ENCODE peak calls at places on chromosomes 1 and 21, in six cellular contexts. F is right lobe of liver, T is tibial artery, D is tibial nerve, I is kidney, Y is sigmoid colon. H is an unnamed sample. For H3K36me3 and H3K4me1, the result is how much of the 10 kb centered on the place peaks cover.

GRCh38 chr1:165828581-165829329 is 1.3 kb downstream of the UCK2 start:
- DNase-seq in F (peak), T (peak), D (no peak), I (peak), Y (peak), H (no peak)

GRCh38 chr1:93178418-93178817 is 1.8 kb downstream of the TMED5 start:
- DNase-seq in F (no peak), T (no peak), D (no peak), I (no peak), Y (no peak), H (no peak)

GRCh38 chr21:41234574-41234973 is 66.6 kb downstream of the BACE2 start:
- DNase-seq in F (no peak), T (no peak), D (no peak), I (no peak), Y (peak), H (no peak)

GRCh38 chr1:155013632-155014031 is 11.0 kb downstream of the ZBTB7B start:
- DNase-seq in F (no peak), T (no peak), D (no peak), I (no peak), Y (no peak), H (no peak)

GRCh38 chr1:234342749-234343148 is 30.5 kb upstream of the COA6 start:
- DNase-seq in F (no peak), T (no peak), D (no peak), I (no peak), Y (no peak), H (no peak)

GRCh38 chr1:242133351-242133750 is 134.5 kb upstream of the MAP1LC3C start:
- DNase-seq in F (no peak), T (no peak), D (no peak), I (no peak), Y (no peak), H (no peak)

GRCh38 chr21:44875341-44875740 is 1.9 kb upstream of the PTTG1IP start:
- DNase-seq in F (no peak), T (no peak), D (peak), I (no peak), Y (no peak), H (no peak)

GRCh38 chr1:25993197-25993951 is 4.5 kb downstream of the PAFAH2 start:
- DNase-seq in F (no peak), T (peak), D (no peak), I (no peak), Y (no peak), H (no peak)

GRCh38 chr1:41319106-41319755 is 42.0 kb upstream of the FOXO6 start:
- DNase-seq in F (no peak), T (no peak), D (no peak), I (no peak), Y (no peak), H (no peak)

GRCh38 chr1:204257446-204257845 is 43.7 kb upstream of the GOLT1A start:
- DNase-seq in F (no peak), T (no peak), D (no peak), I (no peak), Y (no peak), H (no peak)

GRCh38 chr1:58904299-58905125 is 120.7 kb upstream of the JUN start:
- DNase-seq in F (no peak), T (no peak), D (no peak), I (no peak), Y (no peak), H (no peak)

GRCh38 chr21:43921979-43922945 is 57.2 kb downstream of the AGPAT3 start:
- DNase-seq in F (no peak), T (no peak), D (no peak), I (peak), Y (no peak), H (peak)

GRCh38 chr1:54499097-54500029 is 48.7 kb upstream of the ACOT11 start:
- DNase-seq in F (no peak), T (no peak), D (no peak), I (peak), Y (no peak), H (peak)

GRCh38 chr1:33455537-33456301 is 16.7 kb upstream of the ZSCAN20 start:
- DNase-seq in F (no peak), T (peak), D (peak), I (no peak), Y (no peak), H (peak)

GRCh38 chr1:117665523-117666274 is 59.9 kb downstream of the TENT5C start:
- DNase-seq in F (no peak), T (no peak), D (no peak), I (no peak), Y (no peak), H (no peak)

GRCh38 chr1:234746798-234747196 is 136.8 kb upstream of the IRF2BP2 start:
- DNase-seq in F (no peak), T (peak), D (no peak), I (no peak), Y (no peak), H (no peak)

GRCh38 chr1:247453997-247454396 is 3.9 kb downstream of the OR2B11 start:
- DNase-seq in F (no peak), T (no peak), D (no peak), I (no peak), Y (no peak), H (no peak)

GRCh38 chr1:173864179-173864867 is 3.5 kb downstream of the GAS5 start:
- DNase-seq in F (no peak), T (no peak), D (no peak), I (no peak), Y (no peak), H (no peak)

GRCh38 chr21:45318556-45319341 is 31.1 kb upstream of the POFUT2 start:
- DNase-seq in F (peak), T (peak), D (no peak), I (peak), Y (peak), H (no peak)

GRCh38 chr1:41844255-41844654 is 74.5 kb downstream of the HIVEP3 start:
- DNase-seq in F (no peak), T (no peak), D (no peak), I (no peak), Y (no peak), H (no peak)

GRCh38 chr1:39544327-39544726 is 32.3 kb downstream of the PABPC4 start:
- DNase-seq in F (no peak), T (no peak), D (no peak), I (no peak), Y (no peak), H (no peak)

GRCh38 chr1:53295295-53295694 is 32.6 kb downstream of the LRP8 start:
- DNase-seq in F (no peak), T (peak), D (no peak), I (no peak), Y (no peak), H (no peak)

GRCh38 chr1:18890704-18891103 is 11.7 kb downstream of the ALDH4A1 start:
- DNase-seq in F (peak), T (peak), D (peak), I (no peak), Y (no peak), H (no peak)

GRCh38 chr1:208249300-208249699 is 5.1 kb upstream of the PLXNA2 start:
- DNase-seq in F (no peak), T (no peak), D (no peak), I (no peak), Y (no peak), H (no peak)

GRCh38 chr1:227828773-227829172 is 13.3 kb downstream of the PRSS38 start:
- DNase-seq in F (no peak), T (no peak), D (no peak), I (no peak), Y (no peak), H (no peak)

GRCh38 chr1:95035536-95035935 is 37.2 kb downstream of the ALG14 start:
- DNase-seq in F (no peak), T (no peak), D (no peak), I (no peak), Y (no peak), H (no peak)

GRCh38 chr1:240658312-240658975 is 46.5 kb upstream of the GREM2 start:
- DNase-seq in F (no peak), T (no peak), D (no peak), I (no peak), Y (no peak), H (no peak)

GRCh38 chr1:244329591-244330317 is 122.0 kb downstream of the ADSS2 start:
- DNase-seq in F (no peak), T (no peak), D (no peak), I (no peak), Y (no peak), H (no peak)

GRCh38 chr1:175118375-175118774 is 50.7 kb downstream of the TNN start:
- DNase-seq in F (no peak), T (no peak), D (no peak), I (no peak), Y (no peak), H (no peak)

GRCh38 chr1:14539309-14539708 is 59.2 kb upstream of the KAZN start:
- DNase-seq in F (no peak), T (no peak), D (no peak), I (no peak), Y (no peak), H (no peak)

GRCh38 chr21:15586752-15587436 is 142.9 kb upstream of the USP25 start:
- DNase-seq in F (no peak), T (no peak), D (no peak), I (no peak), Y (no peak), H (no peak)

GRCh38 chr1:206706298-206706791 is 21.6 kb downstream of the MAPKAPK2 start:
- DNase-seq in F (no peak), T (peak), D (no peak), I (peak), Y (peak), H (no peak)
- H3K4me3 ChIP-seq in F (no peak), T (no peak), D (no peak), I (no peak), Y (no peak), H (no peak)

GRCh38 chr1:183214021-183214970 is 28.2 kb downstream of the LAMC2 start:
- DNase-seq in F (no peak), T (no peak), D (no peak), I (no peak), Y (no peak), H (no peak)
- H3K36me3 ChIP-seq in F (under half), T (under half), D (under half), I (under half), Y (under half), H (under half)

DNA sequence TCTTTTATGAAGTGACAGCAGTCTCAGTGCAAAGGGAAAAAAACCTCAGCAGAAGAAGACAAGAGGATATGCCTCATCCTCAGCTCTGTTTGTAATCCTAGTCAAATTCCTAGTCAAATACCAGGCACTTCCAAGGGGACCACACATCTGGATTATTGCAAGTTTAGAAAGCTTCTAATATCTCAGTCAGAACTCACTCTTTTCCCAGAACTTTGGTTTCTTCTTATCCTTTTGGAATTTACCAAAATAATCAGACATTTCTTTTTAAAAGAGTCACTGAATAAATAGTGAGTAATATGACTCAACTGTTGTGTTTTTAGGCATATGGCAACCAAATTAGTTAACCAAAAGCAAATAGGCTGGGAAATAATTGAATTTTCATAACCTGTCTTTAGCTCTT is 47.8 kb downstream of the PRRX1 start:
- DNase-seq in F (no peak), T (no peak), D (no peak), I (no peak), Y (no peak), H (no peak)
- H3K4me1 ChIP-seq in F (under half), T (under half), D (under half), I (under half), Y (under half), H (under half)

GRCh38 chr1:65792671-65793358 is at the start of gene PDE4B:
- DNase-seq in F (no peak), T (no peak), D (no peak), I (peak), Y (no peak), H (peak)

GRCh38 chr1:65791396-65791795 is 1.3 kb upstream of the PDE4B start:
- DNase-seq in F (no peak), T (no peak), D (peak), I (no peak), Y (no peak), H (no peak)

GRCh38 chr1:65795311-65795710 is 2.6 kb downstream of the PDE4B start:
- DNase-seq in F (no peak), T (no peak), D (no peak), I (no peak), Y (no peak), H (no peak)

GRCh38 chr1:65791860-65792670 is 630 bp upstream of the PDE4B start:
- DNase-seq in F (no peak), T (no peak), D (no peak), I (peak), Y (peak), H (no peak)

DNA sequence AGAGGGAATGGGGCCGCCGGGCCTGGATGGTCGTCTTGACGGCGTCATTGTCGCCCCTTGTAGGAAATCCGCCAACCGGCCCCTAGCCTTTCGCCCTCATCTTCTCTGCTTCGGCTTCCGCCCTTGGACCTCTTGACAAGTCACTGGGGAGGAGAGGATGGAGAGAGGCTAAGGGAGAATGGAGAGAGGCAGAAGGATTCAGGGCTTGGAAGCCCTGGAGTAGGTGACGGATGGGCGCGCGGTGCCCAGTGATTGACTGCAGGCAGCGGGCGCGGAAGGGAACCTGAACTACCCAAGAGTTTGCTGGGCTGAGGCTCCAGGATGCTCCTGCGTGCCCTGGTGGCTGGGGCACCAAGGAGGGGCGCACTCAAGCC is 651 bp downstream of the PDE4B start:
- DNase-seq in F (no peak), T (no peak), D (no peak), I (peak), Y (no peak), H (no peak)
- H3K4me3 ChIP-seq in F (peak), T (peak), D (no peak), I (no peak), Y (peak), H (no peak)

GRCh38 chr1:2155788-2156187 is 38.8 kb downstream of the FAAP20 start:
- DNase-seq in F (no peak), T (no peak), D (no peak), I (no peak), Y (no peak), H (no peak)
- H3K36me3 ChIP-seq in F (under half), T (under half), D (under half), I (under half), Y (under half), H (under half)

GRCh38 chr1:9080704-9081291 is 11.4 kb upstream of the SLC2A5 start:
- DNase-seq in F (no peak), T (no peak), D (no peak), I (no peak), Y (no peak), H (no peak)
- H3K4me1 ChIP-seq in F (under half), T (under half), D (under half), I (under half), Y (under half), H (under half)

GRCh38 chr1:75981188-75981897 is 49.1 kb upstream of the ASB17 start:
- DNase-seq in F (no peak), T (no peak), D (no peak), I (no peak), Y (no peak), H (no peak)
- H3K4me3 ChIP-seq in F (no peak), T (no peak), D (no peak), I (no peak), Y (no peak), H (no peak)

DNA sequence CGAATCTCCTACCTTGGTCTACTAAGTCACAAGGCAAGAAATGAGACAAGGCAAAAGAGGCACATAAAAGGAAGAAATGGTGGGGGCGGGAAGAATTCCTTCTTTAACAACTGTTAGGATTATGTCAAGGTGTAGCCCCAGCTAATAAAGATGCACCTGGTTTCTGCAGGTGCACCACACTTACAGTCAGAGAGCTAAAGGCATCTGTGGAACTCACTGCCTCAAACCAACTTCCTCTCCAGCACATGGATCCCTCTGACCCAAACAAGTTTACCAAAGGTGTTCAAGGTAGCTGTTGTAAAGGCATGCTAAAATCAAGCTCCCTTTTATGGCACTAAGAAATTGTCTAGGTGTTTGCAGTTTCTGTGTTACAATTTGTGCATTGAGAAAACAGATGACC is 38.1 kb downstream of the TGFBR3 start:
- DNase-seq in F (no peak), T (no peak), D (no peak), I (no peak), Y (no peak), H (no peak)
- H3K36me3 ChIP-seq in F (under half), T (under half), D (under half), I (under half), Y (under half), H (under half)